ENCODE peak calls at places on chromosome 6, in four cellular contexts. A is K562, X is HepG2, N is H1. D is an unnamed sample.

GRCh38 chr6:31158863-31159855 is 770 bp downstream of the TCF19 start:
- DNase-seq in A (peak; percentile 72), X (peak; percentile 31), N (no peak), D (no peak)

GRCh38 chr6:151052021-151052646 is 186.6 kb downstream of the MTHFD1L start:
- DNase-seq in A (no peak), X (no peak), N (no peak), D (no peak)

GRCh38 chr6:71727632-71728294 is 158.6 kb upstream of the RIMS1 start:
- DNase-seq in A (no peak), X (no peak), N (no peak), D (no peak)

GRCh38 chr6:7784248-7784647 is 58.3 kb downstream of the BMP6 start:
- DNase-seq in A (no peak), X (no peak), N (no peak), D (no peak)

GRCh38 chr6:170516783-170517616 is 36.1 kb downstream of the PSMB1 start:
- DNase-seq in A (no peak), X (peak; percentile 74), N (no peak), D (peak; percentile 17)

GRCh38 chr6:158518196-158519127 is 41.4 kb upstream of the TMEM181 start:
- DNase-seq in A (peak; percentile 62), X (peak; percentile 55), N (no peak), D (peak; percentile 72)

GRCh38 chr6:163554663-163555062 is 140.1 kb downstream of the QKI start:
- DNase-seq in A (peak; percentile 54), X (peak; percentile 66), N (no peak), D (peak; percentile 49)

GRCh38 chr6:126041516-126042447 is 55.4 kb downstream of the TRMT11 start:
- DNase-seq in A (no peak), X (no peak), N (no peak), D (no peak)

GRCh38 chr6:20953019-20953418 is 418.8 kb downstream of the CDKAL1 start:
- DNase-seq in A (no peak), X (no peak), N (no peak), D (no peak)

GRCh38 chr6:27375613-27376079 is 12.9 kb upstream of the ZNF391 start:
- DNase-seq in A (peak; percentile 31), X (no peak), N (no peak), D (no peak)

GRCh38 chr6:154518386-154518785 is 7.9 kb upstream of the CNKSR3 start:
- DNase-seq in A (no peak), X (no peak), N (no peak), D (no peak)

GRCh38 chr6:119340766-119341487 is 8.6 kb downstream of the MAN1A1 start:
- DNase-seq in A (no peak), X (no peak), N (no peak), D (no peak)

GRCh38 chr6:91031581-91031980 is 444.7 kb upstream of the MAP3K7 start:
- DNase-seq in A (no peak), X (no peak), N (no peak), D (no peak)

DNA sequence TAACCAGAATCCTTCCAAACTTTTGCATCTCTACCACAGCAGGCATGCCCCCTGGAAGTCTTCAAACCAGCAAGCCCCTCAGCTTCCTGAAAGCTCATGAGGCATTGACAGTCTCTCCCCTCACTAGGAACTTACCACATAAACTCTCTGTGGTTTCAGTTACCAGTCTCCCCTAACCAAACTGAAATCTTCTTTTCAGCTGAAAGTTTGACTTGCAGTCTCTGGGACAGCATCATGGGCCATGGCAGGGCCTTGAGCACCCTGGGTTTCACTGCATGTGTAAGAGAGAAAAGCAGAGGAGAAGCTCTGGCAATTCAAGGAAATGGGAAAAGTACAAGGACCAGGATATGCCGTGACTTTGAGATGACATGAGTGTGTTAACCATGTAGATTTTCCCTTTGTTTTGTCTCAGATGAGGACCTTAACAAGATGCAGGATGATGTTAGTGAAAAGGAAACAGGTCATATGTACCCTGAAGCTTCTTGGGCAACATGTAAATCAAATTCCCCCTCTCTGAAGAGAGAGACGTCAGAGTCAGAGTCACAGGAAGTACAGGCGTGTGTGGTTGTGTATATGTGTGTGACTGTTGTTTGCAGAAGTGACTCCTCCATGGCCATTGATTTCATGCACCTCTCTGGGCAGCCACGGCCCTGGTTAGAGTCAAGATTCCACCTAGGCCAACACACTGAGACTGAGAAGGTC is 106.3 kb downstream of the TNFRSF21 start:
- DNase-seq in A (no peak), X (no peak), N (no peak), D (no peak)
- TF ChIP-seq KDM1A in A (no peak), X (no peak), N (no peak), D (no peak)

GRCh38 chr6:123055266-123055665 is 59.2 kb downstream of the CLVS2 start:
- DNase-seq in A (no peak), X (no peak), N (no peak), D (no peak)

GRCh38 chr6:123053602-123054225 is 57.7 kb downstream of the CLVS2 start:
- DNase-seq in A (no peak), X (no peak), N (no peak), D (no peak)
- TF ChIP-seq MAFK in A (no peak), X (no peak), N (no peak), D (no peak)

GRCh38 chr6:32685603-32686002 is 19.1 kb upstream of the HLA-DQB1 start:
- DNase-seq in A (no peak), X (no peak), N (no peak), D (no peak)
- TF ChIP-seq KDM1A in A (no peak), X (no peak), N (no peak), D (no peak)

GRCh38 chr6:11585426-11586016 is 48.0 kb downstream of the TMEM170B start:
- DNase-seq in A (peak; percentile 21), X (peak; percentile 55), N (no peak), D (peak; percentile 58)
- TF ChIP-seq MAFK in A (no peak), X (no peak), N (peak; percentile 1), D (no peak)

GRCh38 chr6:75620387-75621304 is 19.0 kb downstream of the SENP6 start:
- DNase-seq in A (no peak), X (no peak), N (no peak), D (no peak)
- TF ChIP-seq KDM1A in A (no peak), X (no peak), N (no peak), D (no peak)

DNA sequence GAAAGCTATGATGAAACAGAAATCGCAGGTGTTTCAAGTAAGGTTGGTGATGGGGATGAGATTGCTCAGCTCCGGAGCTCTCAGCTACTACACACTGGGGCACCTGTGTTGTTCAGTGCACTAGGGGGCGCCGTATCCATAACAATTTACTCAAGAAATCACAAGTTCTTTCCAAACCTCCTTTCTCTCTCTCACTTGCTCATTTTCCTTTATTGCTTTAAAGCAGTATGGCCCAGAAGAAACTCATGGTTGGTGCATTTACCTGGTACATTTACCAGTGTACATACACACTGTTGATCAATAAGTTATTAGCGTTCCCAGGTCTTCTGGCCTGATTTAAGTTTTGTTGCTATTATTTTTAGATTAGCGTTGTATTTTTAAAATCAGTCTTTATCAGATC is 235.2 kb upstream of the TAB2 start:
- DNase-seq in A (peak; percentile 65), X (peak; percentile 62), N (no peak), D (peak; percentile 47)
- TF ChIP-seq MAFK in A (no peak), X (no peak), N (no peak), D (no peak)

GRCh38 chr6:137820952-137821351 is 46.1 kb upstream of the TNFAIP3 start:
- DNase-seq in A (no peak), X (no peak), N (no peak), D (no peak)

GRCh38 chr6:137824502-137824879 is 42.6 kb upstream of the TNFAIP3 start:
- DNase-seq in A (no peak), X (no peak), N (no peak), D (no peak)

GRCh38 chr6:137827411-137827940 is 39.6 kb upstream of the TNFAIP3 start:
- DNase-seq in A (no peak), X (no peak), N (no peak), D (no peak)

GRCh38 chr6:137821486-137821885 is 45.6 kb upstream of the TNFAIP3 start:
- DNase-seq in A (no peak), X (no peak), N (no peak), D (no peak)

GRCh38 chr6:137823826-137824501 is 43.1 kb upstream of the TNFAIP3 start:
- DNase-seq in A (peak; percentile 31), X (no peak), N (no peak), D (peak; percentile 30)
- TF ChIP-seq KDM1A in A (no peak), X (no peak), N (no peak), D (no peak)

DNA sequence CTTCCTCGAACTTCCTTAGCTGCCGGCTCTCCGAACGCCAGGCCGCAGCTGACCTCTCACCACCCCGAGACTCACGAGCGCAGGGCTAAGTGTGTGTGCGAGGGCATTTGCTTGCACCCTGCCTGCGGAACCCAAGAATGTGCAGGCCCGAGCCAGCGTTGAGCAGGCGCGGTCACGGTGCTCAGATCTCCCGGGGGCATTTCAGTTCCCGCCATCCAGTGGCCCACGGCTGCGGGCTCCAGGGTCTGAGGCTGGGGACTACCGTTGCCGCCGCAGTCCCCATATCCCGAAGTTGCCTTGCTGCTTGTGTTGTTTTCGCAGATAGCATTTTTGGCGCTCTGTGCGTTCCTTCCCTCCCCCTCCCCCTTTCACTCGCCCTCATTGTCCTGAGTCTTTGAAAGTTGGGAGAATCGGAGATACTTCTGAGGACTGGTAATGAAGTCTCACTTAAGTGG is 1.7 kb downstream of the NR2E1 start:
- DNase-seq in A (no peak), X (no peak), N (no peak), D (no peak)
- TF ChIP-seq MAFK in A (no peak), X (no peak), N (no peak), D (no peak)

GRCh38 chr6:22732186-22732970 is 163.0 kb downstream of the HDGFL1 start:
- DNase-seq in A (no peak), X (no peak), N (no peak), D (no peak)
- TF ChIP-seq KDM1A in A (no peak), X (no peak), N (no peak), D (no peak)

D was measured in A549.